ENCODE peak calls at places on chromosome 17, in six cellular contexts. R is HCT116; N is NCI-H1092; A is EL; U is stimulated activated CD8-positive, alpha-beta memory T cell treated with anti-CD3 and anti-CD28 coated beads, Interleukin-4, amount 100 ng/mL, for 24 hours; W is stimulated activated naive CD4-positive, alpha-beta T cell. J is an unnamed sample.

GRCh38 chr17:3885970-3886369 is 6.9 kb downstream of the CAMKK1 start:
- DNase-seq in R (no peak), N (no peak), A (peak), U (no peak), W (no peak), J (no peak)

GRCh38 chr17:18177137-18177536 is 6.5 kb upstream of the ALKBH5 start:
- DNase-seq in R (no peak), N (no peak), A (no peak), U (no peak), W (no peak), J (no peak)

GRCh38 chr17:78174332-78174869 is 6.0 kb downstream of the SYNGR2 start:
- DNase-seq in R (no peak), N (no peak), A (no peak), U (no peak), W (no peak), J (no peak)

GRCh38 chr17:4230142-4230541 is 33.6 kb downstream of the ANKFY1 start:
- DNase-seq in R (peak), N (no peak), A (peak), U (no peak), W (no peak), J (no peak)

GRCh38 chr17:8044819-8045810 is 6.3 kb downstream of the ALOX15B start:
- DNase-seq in R (no peak), N (no peak), A (no peak), U (no peak), W (no peak), J (no peak)

GRCh38 chr17:27343972-27344607 is 50.2 kb downstream of the WSB1 start:
- DNase-seq in R (no peak), N (no peak), A (no peak), U (no peak), W (no peak), J (no peak)

GRCh38 chr17:45784293-45784582 is at the start of gene CRHR1:
- DNase-seq in R (no peak), N (no peak), A (no peak), U (no peak), W (no peak), J (no peak)

GRCh38 chr17:73972056-73972455 is 231.4 kb upstream of the RPL38 start:
- DNase-seq in R (no peak), N (no peak), A (no peak), U (no peak), W (no peak), J (no peak)

GRCh38 chr17:19539841-19540311 is 6.2 kb downstream of the SLC47A1 start:
- DNase-seq in R (no peak), N (no peak), A (no peak), U (no peak), W (no peak), J (no peak)

GRCh38 chr17:48646183-48647102 is 20.3 kb upstream of the HOXB9 start:
- DNase-seq in R (peak), N (no peak), A (peak), U (peak), W (no peak), J (peak)

GRCh38 chr17:18966831-18967624 is 15.1 kb downstream of the SLC5A10 start:
- DNase-seq in R (no peak), N (peak), A (no peak), U (no peak), W (no peak), J (no peak)

GRCh38 chr17:37607637-37608368 is 1.4 kb downstream of the SYNRG start:
- DNase-seq in R (no peak), N (no peak), A (no peak), U (no peak), W (peak), J (no peak)

GRCh38 chr17:81037026-81037782 is 2.3 kb downstream of the BAIAP2 start:
- DNase-seq in R (no peak), N (no peak), A (no peak), U (no peak), W (no peak), J (no peak)

GRCh38 chr17:76721463-76721862 is 4.9 kb downstream of the JMJD6 start:
- DNase-seq in R (no peak), N (no peak), A (no peak), U (no peak), W (no peak), J (no peak)

GRCh38 chr17:74373838-74374606 is 6.7 kb downstream of the GPR142 start:
- DNase-seq in R (no peak), N (peak), A (no peak), U (no peak), W (no peak), J (no peak)

GRCh38 chr17:44317545-44317944 is 7.1 kb downstream of the SLC25A39 start:
- DNase-seq in R (no peak), N (no peak), A (no peak), U (no peak), W (no peak), J (no peak)

GRCh38 chr17:45135978-45136791 is 698 bp downstream of the ACBD4 start:
- DNase-seq in R (no peak), N (no peak), A (no peak), U (no peak), W (no peak), J (no peak)

GRCh38 chr17:8109669-8110455 is 8.5 kb downstream of the ALOXE3 start:
- DNase-seq in R (no peak), N (no peak), A (peak), U (peak), W (peak), J (peak)

GRCh38 chr17:11264183-11264871 is 23.3 kb downstream of the SHISA6 start:
- DNase-seq in R (peak), N (no peak), A (no peak), U (no peak), W (no peak), J (no peak)

GRCh38 chr17:40175928-40176327 is 1.3 kb upstream of the RAPGEFL1 start:
- DNase-seq in R (no peak), N (no peak), A (no peak), U (no peak), W (no peak), J (no peak)

GRCh38 chr17:57577751-57578607 is 167.1 kb downstream of the CCDC182 start:
- DNase-seq in R (no peak), N (no peak), A (peak), U (no peak), W (no peak), J (no peak)

GRCh38 chr17:6374271-6374691 is 60.6 kb downstream of the AIPL1 start:
- DNase-seq in R (peak), N (no peak), A (peak), U (no peak), W (no peak), J (no peak)

GRCh38 chr17:76481091-76481655 is 13.8 kb downstream of the AANAT start:
- DNase-seq in R (no peak), N (no peak), A (no peak), U (no peak), W (no peak), J (no peak)

GRCh38 chr17:6435968-6436367 is 1.0 kb upstream of the AIPL1 start:
- DNase-seq in R (peak), N (no peak), A (peak), U (peak), W (peak), J (peak)

GRCh38 chr17:80980397-80981061 is 11.1 kb upstream of the CHMP6 start:
- DNase-seq in R (no peak), N (no peak), A (peak), U (no peak), W (no peak), J (no peak)

GRCh38 chr17:4375039-4375748 is 8.7 kb upstream of the UBE2G1 start:
- DNase-seq in R (no peak), N (no peak), A (no peak), U (peak), W (no peak), J (no peak)

GRCh38 chr17:6487243-6488007 is 43.2 kb downstream of the PIMREG start:
- DNase-seq in R (no peak), N (no peak), A (no peak), U (no peak), W (no peak), J (no peak)

GRCh38 chr17:57689254-57689653 is 55.8 kb downstream of the CCDC182 start:
- DNase-seq in R (no peak), N (no peak), A (no peak), U (no peak), W (no peak), J (no peak)

GRCh38 chr17:80852476-80853015 is 139.1 kb upstream of the CHMP6 start:
- DNase-seq in R (no peak), N (no peak), A (no peak), U (no peak), W (no peak), J (no peak)

J was measured in naive thymus-derived CD4-positive, alpha-beta T cell.